ENCODE peak calls at places on chromosomes 3 and 15, in seven cellular contexts. R, X, Z, U, L, B and A are unnamed samples.

GRCh38 chr3:50164056-50164455 is 8.9 kb downstream of the SEMA3F start:
- DNase-seq in R (no peak), X (no peak), Z (peak; percentile 96), U (peak; percentile 87), L (peak; percentile 48), B (no peak), A (no peak)

GRCh38 chr15:61556037-61556648 is 327.0 kb upstream of the RORA start:
- DNase-seq in R (no peak), X (peak; percentile 14), Z (peak; percentile 9), U (no peak), L (no peak), B (no peak), A (no peak)

GRCh38 chr15:78105541-78106241 is 13.3 kb downstream of the SH2D7 start:
- DNase-seq in R (no peak), X (peak; percentile 35), Z (no peak), U (peak; percentile 23), L (no peak), B (no peak), A (no peak)

GRCh38 chr3:80099559-80099958 is 331.8 kb upstream of the ROBO1 start:
- DNase-seq in R (no peak), X (no peak), Z (no peak), U (no peak), L (no peak), B (no peak), A (no peak)

GRCh38 chr3:45690331-45691035 is 1.3 kb downstream of the SACM1L start:
- DNase-seq in R (no peak), X (no peak), Z (no peak), U (no peak), L (no peak), B (no peak), A (no peak)

GRCh38 chr3:128335621-128336296 is 130.9 kb downstream of the DNAJB8 start:
- DNase-seq in R (no peak), X (no peak), Z (no peak), U (no peak), L (peak; percentile 70), B (no peak), A (no peak)

GRCh38 chr15:75029378-75030022 is 6.1 kb downstream of the PPCDC start:
- DNase-seq in R (no peak), X (peak; percentile 66), Z (peak; percentile 89), U (peak; percentile 98), L (peak; percentile 93), B (peak; percentile 66), A (peak; percentile 84)

GRCh38 chr15:41935566-41936020 is 36.8 kb downstream of the EHD4 start:
- DNase-seq in R (no peak), X (no peak), Z (no peak), U (no peak), L (no peak), B (no peak), A (no peak)

GRCh38 chr3:78287085-78287484 is 1247.2 kb downstream of the ROBO2 start:
- DNase-seq in R (no peak), X (no peak), Z (no peak), U (no peak), L (no peak), B (no peak), A (no peak)

GRCh38 chr3:133620066-133620784 is 41.5 kb downstream of the TOPBP1 start:
- DNase-seq in R (peak; percentile 94), X (no peak), Z (no peak), U (peak; percentile 22), L (no peak), B (no peak), A (no peak)

GRCh38 chr15:93366387-93367100 is 277.5 kb upstream of the RGMA start:
- DNase-seq in R (no peak), X (no peak), Z (no peak), U (no peak), L (no peak), B (no peak), A (no peak)

GRCh38 chr15:96181217-96181616 is 149.3 kb upstream of the NR2F2 start:
- DNase-seq in R (no peak), X (no peak), Z (no peak), U (no peak), L (no peak), B (no peak), A (no peak)
- H3K27ac ChIP-seq in R (no peak overlapping the region), X (no peak overlapping the region), Z (peak overlapping the region; percentile 71), U (peak overlapping the region; percentile 50), L (no peak overlapping the region), B (no peak overlapping the region), A (no peak overlapping the region)

DNA sequence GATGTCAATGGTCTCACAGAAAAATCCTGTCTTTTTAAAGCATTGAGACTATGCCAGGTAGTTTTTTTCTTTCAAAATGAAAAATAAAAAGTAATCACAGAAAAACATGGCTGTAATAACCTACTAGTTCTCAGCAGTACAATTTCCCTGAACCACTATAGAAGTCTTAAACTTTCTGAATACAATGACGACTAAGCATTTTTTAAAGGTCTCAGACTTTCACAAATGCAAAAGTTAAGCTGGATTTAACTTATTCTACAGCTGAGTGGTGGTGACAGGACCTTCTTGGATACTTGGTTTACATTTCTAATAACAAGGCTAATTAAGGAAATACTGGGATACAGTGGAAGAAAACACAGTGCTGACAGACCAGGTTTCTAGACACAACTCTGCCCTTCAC is 81.8 kb downstream of the CBLB start:
- DNase-seq in R (no peak), X (no peak), Z (no peak), U (no peak), L (no peak), B (no peak), A (no peak)
- H3K4me1 ChIP-seq in R (no peaks in the 10 kb centered on the region), X (peaks cover 12% of the 10 kb centered on the region), Z (peaks cover 8% of the 10 kb centered on the region), U (peaks cover 7% of the 10 kb centered on the region), L (no peaks in the 10 kb centered on the region), B (no peaks in the 10 kb centered on the region), A (peaks cover 59% of the 10 kb centered on the region)

GRCh38 chr15:81166949-81167816 is 29.5 kb upstream of the IL16 start:
- DNase-seq in R (no peak), X (no peak), Z (peak; percentile 36), U (no peak), L (no peak), B (no peak), A (no peak)
- H3K27ac ChIP-seq in R (no peak overlapping the region), X (no peak overlapping the region), Z (no peak overlapping the region), U (peak overlapping the region; percentile 80), L (no peak overlapping the region), B (no peak overlapping the region), A (no peak overlapping the region)

GRCh38 chr3:172078721-172079120 is 39.3 kb downstream of the FNDC3B start:
- DNase-seq in R (no peak), X (no peak), Z (no peak), U (no peak), L (no peak), B (no peak), A (no peak)
- H3K4me1 ChIP-seq in R (no peaks in the 10 kb centered on the region), X (peaks cover 100% of the 10 kb centered on the region), Z (peaks cover 11% of the 10 kb centered on the region), U (peaks cover 16% of the 10 kb centered on the region), L (peaks cover 70% of the 10 kb centered on the region), B (peaks cover 1% of the 10 kb centered on the region), A (no peaks in the 10 kb centered on the region)

GRCh38 chr3:136959599-136959998 is 1.8 kb downstream of the IL20RB start:
- DNase-seq in R (no peak), X (no peak), Z (no peak), U (no peak), L (no peak), B (no peak), A (no peak)
- H3K27ac ChIP-seq in R (no peak overlapping the region), X (no peak overlapping the region), Z (no peak overlapping the region), U (no peak overlapping the region), L (no peak overlapping the region), B (no peak overlapping the region), A (no peak overlapping the region)

DNA sequence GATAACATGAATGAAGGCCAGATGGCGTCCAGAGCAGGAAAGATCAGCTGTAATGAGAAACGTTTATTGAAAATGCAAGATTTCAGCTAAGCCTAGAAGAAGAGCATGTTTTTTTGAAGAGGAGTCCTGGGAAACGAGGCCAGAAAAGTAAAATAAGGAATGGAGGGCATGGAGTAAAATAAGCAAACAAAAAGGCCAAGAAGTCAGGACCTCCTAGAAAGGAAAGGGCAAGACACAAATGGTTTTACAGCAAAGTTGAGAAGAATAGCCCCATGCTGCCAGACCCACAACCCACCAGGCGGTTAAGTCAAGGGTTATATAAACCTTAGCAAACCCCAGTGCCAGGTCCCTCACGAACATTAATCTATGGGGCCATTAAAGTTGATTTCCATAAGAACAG is 30.5 kb downstream of the LRIG1 start:
- DNase-seq in R (no peak), X (no peak), Z (no peak), U (no peak), L (no peak), B (no peak), A (no peak)
- H3K4me1 ChIP-seq in R (peaks cover 43% of the 10 kb centered on the region), X (peaks cover 85% of the 10 kb centered on the region), Z (peaks cover 14% of the 10 kb centered on the region), U (no peaks in the 10 kb centered on the region), L (peaks cover 93% of the 10 kb centered on the region), B (peaks cover 2% of the 10 kb centered on the region), A (peaks cover 71% of the 10 kb centered on the region)

DNA sequence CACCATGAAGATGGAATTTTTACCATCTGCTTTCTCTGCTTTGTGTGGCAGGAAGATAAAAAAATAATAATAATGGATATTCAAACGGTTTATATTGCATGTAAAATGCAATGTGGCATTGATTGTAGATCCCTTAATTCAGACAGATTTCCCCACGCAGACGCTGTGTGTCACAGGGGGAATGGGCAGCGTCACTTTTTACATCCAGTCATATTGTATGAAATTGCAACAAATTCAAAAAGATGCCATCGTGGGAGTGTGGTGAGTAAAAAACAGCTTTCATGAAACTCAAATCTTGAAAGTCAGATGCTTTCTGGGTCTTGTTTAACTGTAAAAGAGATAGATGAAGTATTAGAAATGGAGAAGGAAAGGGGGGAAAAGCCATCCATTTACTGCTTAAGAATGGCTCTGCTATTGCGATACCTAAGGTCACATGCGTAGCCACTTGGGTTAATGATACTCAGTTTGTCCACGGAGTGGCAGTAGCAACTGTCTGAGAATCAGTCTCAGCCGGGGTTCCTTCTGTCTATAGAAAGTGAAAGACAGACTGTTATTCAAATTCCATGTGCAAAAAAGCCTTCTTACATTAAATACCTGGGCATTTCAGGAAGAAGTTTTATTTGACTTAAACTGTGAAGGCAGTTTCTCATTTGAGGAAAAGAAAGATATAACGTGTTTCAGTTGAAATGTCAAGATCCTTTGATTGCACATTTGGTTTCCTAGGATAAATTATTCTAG is 28.5 kb downstream of the BTD start:
- DNase-seq in R (peak; percentile 83), X (peak; percentile 62), Z (peak; percentile 89), U (no peak), L (peak; percentile 84), B (peak; percentile 48), A (peak; percentile 78)
- H3K27ac ChIP-seq in R (peak overlapping the region; percentile 51), X (no peak overlapping the region), Z (peak overlapping the region; percentile 60), U (no peak overlapping the region), L (no peak overlapping the region), B (no peak overlapping the region), A (no peak overlapping the region)

GRCh38 chr3:125115640-125116039 is 59.8 kb upstream of the HEG1 start:
- DNase-seq in R (no peak), X (peak; percentile 8), Z (peak; percentile 52), U (peak; percentile 70), L (no peak), B (no peak), A (no peak)
- H3K4me1 ChIP-seq in R (peaks cover 70% of the 10 kb centered on the region), X (peaks cover 18% of the 10 kb centered on the region), Z (peaks cover 28% of the 10 kb centered on the region), U (peaks cover 11% of the 10 kb centered on the region), L (peaks cover 20% of the 10 kb centered on the region), B (peaks cover 5% of the 10 kb centered on the region), A (peaks cover 15% of the 10 kb centered on the region)

GRCh38 chr15:57881361-57881760 is 174.8 kb downstream of the POLR2M start:
- DNase-seq in R (no peak), X (no peak), Z (no peak), U (no peak), L (no peak), B (no peak), A (no peak)
- H3K27ac ChIP-seq in R (no peak overlapping the region), X (no peak overlapping the region), Z (no peak overlapping the region), U (no peak overlapping the region), L (no peak overlapping the region), B (no peak overlapping the region), A (no peak overlapping the region)

GRCh38 chr15:67462802-67463201 is 58.1 kb upstream of the C15orf61 start:
- DNase-seq in R (no peak), X (no peak), Z (peak; percentile 28), U (no peak), L (no peak), B (no peak), A (no peak)
- H3K4me1 ChIP-seq in R (no peaks in the 10 kb centered on the region), X (peaks cover 12% of the 10 kb centered on the region), Z (no peaks in the 10 kb centered on the region), U (no peaks in the 10 kb centered on the region), L (no peaks in the 10 kb centered on the region), B (no peaks in the 10 kb centered on the region), A (no peaks in the 10 kb centered on the region)